ENCODE peak calls at places on chromosome 7, in ten cellular contexts. A, N, W, T, O, X, P, D, I and Y are unnamed samples.

GRCh38 chr7:4078580-4078979 is 603.5 kb upstream of the FOXK1 start:
- DNase-seq in W (no peak), X (no peak), I (no peak), N (no peak), T (no peak), O (no peak), D (no peak), A (no peak), P (no peak), Y (no peak)

GRCh38 chr7:84195295-84196006 is 862 bp upstream of the SEMA3A start:
- DNase-seq in D (no peak), A (no peak), X (no peak), O (no peak), P (no peak), T (no peak), I (no peak), N (no peak), W (no peak), Y (no peak)

GRCh38 chr7:100801833-100802568 is 25.3 kb downstream of the EPHB4 start:
- DNase-seq in N (peak), D (no peak), X (no peak), T (no peak), O (peak), I (no peak), P (no peak), A (no peak), W (peak), Y (no peak)

GRCh38 chr7:44152971-44153947 is 12.1 kb upstream of the MYL7 start:
- DNase-seq in W (no peak), D (no peak), P (no peak), N (no peak), O (no peak), T (no peak), A (no peak), I (peak), X (no peak), Y (no peak)

GRCh38 chr7:77238703-77239136 is 39.1 kb upstream of the FGL2 start:
- DNase-seq in O (no peak), I (no peak), P (no peak), N (no peak), X (no peak), A (no peak), W (no peak), D (no peak), T (no peak), Y (no peak)

GRCh38 chr7:35776686-35777085 is 24.2 kb upstream of the SEPTIN7 start:
- DNase-seq in X (no peak), O (no peak), P (no peak), N (no peak), T (no peak), W (no peak), I (no peak), A (no peak), D (no peak), Y (no peak)

GRCh38 chr7:129615018-129615417 is 3.5 kb downstream of the NRF1 start:
- DNase-seq in D (peak), A (no peak), X (peak), I (no peak), O (no peak), W (no peak), N (peak), P (peak), T (no peak), Y (peak)

GRCh38 chr7:38385682-38386081 is 112.2 kb upstream of the TARP start:
- DNase-seq in P (no peak), W (no peak), N (no peak), I (no peak), O (no peak), A (no peak), X (no peak), T (no peak), D (no peak), Y (no peak)

GRCh38 chr7:35735396-35735795 is 40.5 kb upstream of the HERPUD2 start:
- DNase-seq in X (no peak), I (no peak), A (no peak), W (no peak), T (no peak), N (no peak), D (no peak), P (no peak), O (no peak), Y (no peak)

GRCh38 chr7:39735903-39736302 is 112.5 kb downstream of the RALA start:
- DNase-seq in I (no peak), O (no peak), X (peak), P (peak), A (no peak), N (no peak), D (no peak), T (peak), W (no peak), Y (peak)

GRCh38 chr7:129271500-129272355 is 46.9 kb downstream of the AHCYL2 start:
- DNase-seq in D (peak), T (peak), N (peak), W (no peak), I (no peak), A (peak), O (peak), P (peak), X (peak), Y (peak)

GRCh38 chr7:38929460-38930171 is 20.6 kb upstream of the VPS41 start:
- DNase-seq in X (no peak), P (no peak), W (no peak), O (no peak), I (no peak), A (no peak), D (no peak), N (peak), T (no peak), Y (no peak)

GRCh38 chr7:22442187-22442886 is 57.7 kb downstream of the STEAP1B start:
- DNase-seq in T (no peak), P (no peak), I (no peak), A (peak), D (no peak), X (no peak), N (no peak), W (no peak), O (no peak), Y (no peak)

GRCh38 chr7:135242096-135242684 is 8.6 kb downstream of the STRA8 start:
- DNase-seq in N (no peak), A (no peak), P (no peak), O (no peak), W (no peak), T (no peak), X (no peak), I (no peak), D (no peak), Y (no peak)

GRCh38 chr7:24959735-24960485 is 20.1 kb downstream of the OSBPL3 start:
- DNase-seq in D (no peak), X (no peak), I (no peak), A (no peak), O (no peak), T (no peak), W (no peak), P (no peak), N (no peak), Y (no peak)

GRCh38 chr7:47268826-47269465 is 313.0 kb downstream of the TNS3 start:
- DNase-seq in P (no peak), D (no peak), A (no peak), W (no peak), I (no peak), X (no peak), T (no peak), N (no peak), O (no peak), Y (no peak)

GRCh38 chr7:140857048-140857447 is 67.7 kb downstream of the BRAF start:
- DNase-seq in I (no peak), X (no peak), T (no peak), W (no peak), A (no peak), N (peak), O (no peak), D (no peak), P (no peak), Y (no peak)

GRCh38 chr7:158758563-158759244 is 54.1 kb upstream of the NCAPG2 start:
- DNase-seq in A (no peak), P (no peak), N (no peak), D (no peak), O (no peak), I (no peak), T (no peak), W (no peak), X (no peak), Y (no peak)

GRCh38 chr7:75966209-75966961 is 28.0 kb downstream of the TMEM120A start:
- DNase-seq in P (no peak), T (no peak), O (no peak), X (no peak), I (peak), A (peak), W (peak), N (peak), D (no peak), Y (no peak)